ENCODE peak calls at places on chromosome 22, in five cellular contexts. J is A549, X is tibial nerve, A is stomach, P is K562. W is an unnamed sample.

GRCh38 chr22:24134090-24134846 is 47.0 kb upstream of the SUSD2 start:
- DNase-seq in J (no peak), P (peak), A (peak), X (no peak), W (peak)

GRCh38 chr22:17836977-17837742 is 62.9 kb upstream of the BID start:
- DNase-seq in P (no peak), J (no peak), A (peak), X (no peak), W (no peak)

GRCh38 chr22:20068640-20069039 is 11.4 kb upstream of the DGCR8 start:
- DNase-seq in X (no peak), J (no peak), A (no peak), P (no peak), W (no peak)

GRCh38 chr22:42644422-42645340 is 4.3 kb upstream of the ATP5MGL start:
- DNase-seq in X (no peak), J (no peak), A (peak), P (no peak), W (no peak)

GRCh38 chr22:19962909-19963806 is 21.5 kb upstream of the TXNRD2 start:
- DNase-seq in X (no peak), J (no peak), P (no peak), A (peak), W (no peak)

GRCh38 chr22:27004434-27004833 is 347.0 kb downstream of the MIAT start:
- DNase-seq in P (peak), J (no peak), A (no peak), X (no peak), W (no peak)

GRCh38 chr22:25062378-25063095 is 110.0 kb downstream of the KIAA1671 start:
- DNase-seq in P (no peak), X (no peak), J (no peak), A (no peak), W (no peak)

GRCh38 chr22:22740560-22741276 is 96.3 kb downstream of the GGTLC2 start:
- DNase-seq in A (no peak), P (no peak), J (no peak), X (no peak), W (no peak)

GRCh38 chr22:28927526-28928089 is 44.2 kb downstream of the ZNRF3 start:
- DNase-seq in X (no peak), J (no peak), P (peak), A (no peak), W (peak)

GRCh38 chr22:48075604-48076400 is 1313.4 kb downstream of the TBC1D22A start:
- DNase-seq in A (no peak), X (no peak), J (no peak), P (no peak), W (no peak)

GRCh38 chr22:40220316-40221054 is 42.8 kb downstream of the TNRC6B start:
- DNase-seq in X (no peak), P (no peak), A (no peak), J (no peak), W (no peak)

GRCh38 chr22:44023404-44024287 is 456 bp upstream of the PARVB start:
- DNase-seq in A (peak), J (no peak), X (no peak), P (peak), W (peak)

GRCh38 chr22:20963201-20964052 is 3.6 kb upstream of the AIFM3 start:
- DNase-seq in P (no peak), X (no peak), A (no peak), J (no peak), W (no peak)

GRCh38 chr22:33299245-33299956 is 241.2 kb upstream of the SYN3 start:
- DNase-seq in A (no peak), P (no peak), X (no peak), J (no peak), W (no peak)

GRCh38 chr22:39254789-39255298 is 10.1 kb upstream of the PDGFB start:
- DNase-seq in P (peak), X (no peak), J (no peak), A (no peak), W (no peak)

GRCh38 chr22:20580179-20580578 is 72.8 kb downstream of the MED15 start:
- DNase-seq in P (no peak), X (no peak), J (no peak), A (no peak), W (peak)

GRCh38 chr22:49044091-49044490 is 783.6 kb downstream of the BRD1 start:
- DNase-seq in J (no peak), X (no peak), A (no peak), P (no peak), W (no peak)

GRCh38 chr22:36258750-36259619 is 6.1 kb downstream of the APOL1 start:
- DNase-seq in X (no peak), J (no peak), P (peak), A (no peak), W (peak)

GRCh38 chr22:25420471-25420924 is 144.0 kb upstream of the GRK3 start:
- DNase-seq in X (no peak), A (no peak), P (no peak), J (no peak), W (no peak)

GRCh38 chr22:22352376-22352999 is 107.9 kb downstream of the VPREB1 start:
- DNase-seq in P (no peak), J (no peak), X (no peak), A (no peak), W (no peak)

GRCh38 chr22:19536564-19536963 is 12.4 kb upstream of the CLDN5 start:
- DNase-seq in P (no peak), X (no peak), J (no peak), A (no peak), W (no peak)

GRCh38 chr22:46057762-46058420 is 80.9 kb upstream of the WNT7B start:
- DNase-seq in A (peak), J (no peak), P (no peak), X (peak), W (no peak)
- TF ChIP-seq POLR2A in A (no peak), J (no peak), P (no peak), X (peak), W (peak)

GRCh38 chr22:50197000-50197800 is 3.6 kb upstream of the SELENOO start:
- DNase-seq in P (no peak), A (no peak), X (no peak), J (no peak), W (no peak)

GRCh38 chr22:50194037-50194809 is 6.6 kb upstream of the SELENOO start:
- DNase-seq in X (no peak), J (no peak), P (no peak), A (no peak), W (no peak)

GRCh38 chr22:50198624-50199017 is 2.2 kb upstream of the SELENOO start:
- DNase-seq in A (no peak), X (no peak), J (no peak), P (no peak), W (no peak)

GRCh38 chr22:50197856-50198623 is 2.8 kb upstream of the SELENOO start:
- DNase-seq in P (no peak), J (no peak), X (no peak), A (no peak), W (no peak)

GRCh38 chr22:50196256-50196655 is 4.6 kb upstream of the SELENOO start:
- DNase-seq in X (no peak), A (no peak), J (no peak), P (no peak), W (no peak)
- TF ChIP-seq POLR2A in X (no peak), A (no peak), J (no peak), P (no peak), W (no peak)

DNA sequence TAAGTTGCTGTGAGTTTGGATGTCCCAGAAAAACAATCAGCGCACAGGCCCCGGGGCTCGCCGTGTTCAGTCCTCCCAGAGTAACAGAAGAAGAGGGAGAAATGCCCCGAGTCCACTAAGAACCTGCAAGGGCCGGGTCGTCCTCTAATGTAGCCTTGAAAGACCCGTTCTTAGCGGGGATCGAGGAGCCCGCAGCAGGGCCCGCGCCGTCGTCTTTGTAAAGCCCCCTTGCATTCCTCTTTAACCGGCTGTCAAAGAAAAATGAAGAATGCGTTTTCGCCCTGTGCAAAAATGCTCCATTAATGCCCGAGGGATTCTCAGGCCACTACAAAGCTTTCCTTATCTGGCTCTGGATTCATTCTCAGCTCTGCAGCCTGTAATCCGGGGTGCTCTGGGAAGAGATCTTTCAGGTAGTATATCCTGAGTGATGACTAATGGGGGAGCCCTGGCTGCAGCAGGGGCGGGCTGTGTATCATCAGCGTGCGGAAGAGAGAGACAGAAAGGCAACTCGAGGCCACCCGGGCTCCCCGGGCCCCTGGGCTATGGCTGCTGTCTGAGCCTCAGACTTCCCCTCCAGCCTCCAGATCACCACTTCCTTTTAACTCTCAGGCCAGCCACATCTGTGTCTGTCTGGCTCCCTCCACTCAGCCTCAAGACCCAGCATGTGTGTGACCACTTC is 78.2 kb downstream of the FBLN1 start:
- DNase-seq in A (no peak), J (no peak), X (no peak), P (no peak), W (no peak)
- TF ChIP-seq POLR2A in A (no peak), J (no peak), X (no peak), P (no peak), W (no peak)

GRCh38 chr22:37483594-37484114 is 2.5 kb downstream of the MFNG start:
- DNase-seq in A (no peak), X (no peak), P (no peak), J (no peak), W (no peak)
- TF ChIP-seq POLR2A in A (no peak), X (no peak), P (no peak), J (no peak), W (no peak)

GRCh38 chr22:46433318-46433717 is 97.8 kb downstream of the TRMU start:
- DNase-seq in A (no peak), X (no peak), P (no peak), J (no peak), W (no peak)
- TF ChIP-seq POLR2A in A (no peak), X (no peak), P (no peak), J (no peak), W (no peak)

GRCh38 chr22:50260801-50261614 is 475 bp downstream of the MAPK12 start:
- DNase-seq in X (no peak), J (no peak), A (peak), P (peak), W (peak)
- TF ChIP-seq POLR2A in X (no peak), J (peak), A (no peak), P (peak), W (no peak)